ENCODE peak calls at places on chromosomes 2 and 18, in seven cellular contexts. M, U, A, B, H, Q and R are unnamed samples. For H3K4me1, the result is how much of the 10 kb centered on the place peaks cover.

GRCh38 chr2:136116111-136116812 is 1.7 kb downstream of the CXCR4 start:
- DNase-seq in A (peak), Q (peak), H (no peak), M (peak), U (peak), B (peak), R (peak)

GRCh38 chr18:38575023-38575422 is 1009.4 kb upstream of the CELF4 start:
- DNase-seq in U (no peak), A (no peak), Q (no peak), M (no peak), B (no peak), H (no peak), R (no peak)

GRCh38 chr2:21270658-21271057 is 146.9 kb downstream of the TDRD15 start:
- DNase-seq in H (no peak), A (no peak), U (no peak), B (peak), M (no peak), Q (no peak), R (no peak)

GRCh38 chr2:105873721-105874120 is 129.0 kb downstream of the NCK2 start:
- DNase-seq in A (no peak), Q (no peak), H (peak), U (peak), B (no peak), M (no peak), R (no peak)

GRCh38 chr2:30218814-30219213 is 12.5 kb upstream of the LBH start:
- DNase-seq in M (no peak), U (no peak), A (no peak), Q (no peak), H (no peak), B (no peak), R (no peak)

GRCh38 chr2:88212251-88212790 is 42.2 kb downstream of the THNSL2 start:
- DNase-seq in Q (no peak), H (peak), B (no peak), U (peak), M (no peak), A (peak), R (no peak)

GRCh38 chr18:48872234-48873145 is 78.3 kb downstream of the SMAD7 start:
- DNase-seq in Q (no peak), U (peak), A (no peak), M (no peak), H (no peak), B (no peak), R (no peak)

GRCh38 chr2:209900638-209901037 is 101.8 kb upstream of the RPE start:
- DNase-seq in U (no peak), H (no peak), M (no peak), B (no peak), A (no peak), Q (no peak), R (no peak)

GRCh38 chr2:173347305-173348168 is 7.1 kb upstream of the CDCA7 start:
- DNase-seq in Q (no peak), A (no peak), B (no peak), H (peak), U (no peak), M (no peak), R (no peak)

GRCh38 chr2:85310330-85310729 is 17.5 kb downstream of the TGOLN2 start:
- DNase-seq in Q (no peak), H (no peak), B (no peak), A (peak), M (no peak), U (no peak), R (no peak)

GRCh38 chr2:98859323-98859722 is 76.7 kb downstream of the CRACDL start:
- DNase-seq in M (no peak), H (no peak), Q (no peak), B (no peak), A (no peak), U (no peak), R (no peak)

GRCh38 chr2:187138240-187138639 is 289.3 kb upstream of the ZSWIM2 start:
- DNase-seq in U (peak), H (peak), M (no peak), A (peak), B (peak), Q (no peak), R (no peak)

GRCh38 chr18:8359076-8359475 is 250.2 kb upstream of the RAB12 start:
- DNase-seq in U (no peak), M (no peak), Q (no peak), H (no peak), A (peak), B (no peak), R (no peak)

GRCh38 chr2:238574490-238575271 is 148.0 kb downstream of the ASB1 start:
- DNase-seq in Q (no peak), M (no peak), B (no peak), U (no peak), A (peak), H (no peak), R (no peak)

GRCh38 chr18:3447035-3447894 is 2.7 kb upstream of the TGIF1 start:
- DNase-seq in A (peak), H (no peak), M (peak), B (no peak), U (peak), Q (no peak), R (no peak)

GRCh38 chr18:8952796-8953760 is 149.4 kb upstream of the NDUFV2 start:
- DNase-seq in B (no peak), A (no peak), M (no peak), Q (no peak), U (no peak), H (no peak), R (no peak)

GRCh38 chr2:216650607-216651229 is 17.5 kb downstream of the IGFBP2 start:
- DNase-seq in M (no peak), H (peak), Q (no peak), A (no peak), B (no peak), U (no peak), R (no peak)

GRCh38 chr2:70029814-70030409 is 57.4 kb upstream of the PCBP1 start:
- DNase-seq in Q (peak), B (peak), A (peak), M (peak), U (peak), H (no peak), R (peak)

GRCh38 chr2:9045595-9045994 is 42.1 kb upstream of the MBOAT2 start:
- DNase-seq in H (no peak), Q (no peak), B (no peak), U (no peak), M (no peak), A (no peak), R (no peak)

GRCh38 chr2:101608411-101609317 is 88.8 kb upstream of the MAP4K4 start:
- DNase-seq in A (no peak), H (no peak), M (no peak), U (no peak), Q (no peak), B (no peak), R (no peak)

GRCh38 chr2:97900806-97901205 is 94.9 kb downstream of the TMEM131 start:
- DNase-seq in A (no peak), M (no peak), U (no peak), Q (no peak), B (no peak), H (no peak), R (no peak)

DNA sequence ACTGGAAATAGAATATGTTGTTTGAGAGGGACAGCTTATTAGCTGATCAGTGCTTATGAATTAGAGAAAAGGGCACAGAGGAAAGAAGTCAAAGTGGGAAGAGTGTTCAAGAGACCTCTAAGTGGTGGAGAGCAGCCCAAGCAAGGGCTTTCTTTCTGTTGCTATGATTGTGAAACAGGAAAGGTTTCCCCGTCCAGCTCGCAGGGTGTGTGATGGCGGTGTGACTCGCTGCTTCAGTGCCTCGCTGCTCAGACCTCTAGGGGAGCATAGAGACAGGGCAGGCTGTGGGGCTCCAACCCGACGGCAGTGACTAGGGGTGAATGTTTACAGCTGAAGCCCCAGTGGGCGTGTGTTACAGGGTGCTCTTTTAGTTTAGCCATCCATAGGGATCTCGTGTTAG is 166.5 kb upstream of the COPS8 start:
- DNase-seq in H (no peak), U (no peak), A (no peak), Q (peak), B (no peak), M (no peak), R (no peak)
- TF ChIP-seq CTCF in H (no peak), U (no peak), A (no peak), Q (no peak), B (no peak), M (no peak), R (no peak)

GRCh38 chr2:200619275-200619674 is 33.5 kb downstream of the AOX1 start:
- DNase-seq in H (no peak), U (no peak), M (no peak), A (no peak), Q (no peak), B (no peak), R (peak)
- H3K4me1 ChIP-seq in H (under half), U (under half), M (under half), A (under half), Q (under half), B (under half), R (under half)

GRCh38 chr2:200040831-200041230 is 85.4 kb downstream of the MAIP1 start:
- DNase-seq in B (no peak), M (no peak), H (no peak), A (no peak), Q (no peak), U (no peak), R (no peak)
- H3K27ac ChIP-seq in B (no peak), M (no peak), H (no peak), A (no peak), Q (no peak), U (no peak), R (no peak)

GRCh38 chr2:36708119-36708741 is 11.7 kb downstream of the VIT start:
- DNase-seq in B (no peak), M (peak), A (no peak), Q (no peak), H (no peak), U (no peak), R (no peak)
- TF ChIP-seq CTCF in B (no peak), M (no peak), A (peak), Q (no peak), H (no peak), U (no peak), R (no peak)